ENCODE peak calls at places on chromosomes 11 and 22, in four cellular contexts. O is HCT116, F is body of pancreas, B is GM12865. V is an unnamed sample.

GRCh38 chr11:44094260-44094868 is 1.1 kb upstream of the EXT2 start:
- DNase-seq in O (peak; percentile 57), F (peak; percentile 81), B (peak; percentile 86), V (peak; percentile 88)

GRCh38 chr11:75011872-75012271 is 23.1 kb downstream of the NEU3 start:
- DNase-seq in O (no peak), F (no peak), B (no peak), V (no peak)

GRCh38 chr11:12066799-12067508 is 43.4 kb upstream of the MICAL2 start:
- DNase-seq in F (peak; percentile 31), O (no peak), B (no peak), V (no peak)

GRCh38 chr22:27647540-27647939 is 154.0 kb downstream of the MN1 start:
- DNase-seq in F (no peak), B (no peak), O (no peak), V (no peak)

GRCh38 chr11:132643239-132643638 is 889.1 kb downstream of the OPCML start:
- DNase-seq in F (no peak), B (no peak), O (no peak), V (no peak)

GRCh38 chr11:17256512-17256911 is 20.0 kb upstream of the NUCB2 start:
- DNase-seq in O (no peak), F (no peak), B (no peak), V (no peak)

GRCh38 chr11:8098879-8099278 is 17.9 kb downstream of the TUB start:
- DNase-seq in B (no peak), F (no peak), O (no peak), V (no peak)

GRCh38 chr11:113022267-113022666 is 61.0 kb downstream of the NCAM1 start:
- DNase-seq in B (no peak), O (no peak), F (no peak), V (no peak)

GRCh38 chr11:88059326-88059725 is 115.9 kb downstream of the RAB38 start:
- DNase-seq in B (no peak), F (no peak), O (no peak), V (no peak)

GRCh38 chr11:64638017-64638664 is 47.1 kb downstream of the SLC22A12 start:
- DNase-seq in O (no peak), F (no peak), B (no peak), V (peak; percentile 40)

GRCh38 chr11:85755285-85755684 is 55.7 kb downstream of the SYTL2 start:
- DNase-seq in O (no peak), F (no peak), B (no peak), V (no peak)

GRCh38 chr11:69055598-69056516 is 7.1 kb downstream of the TPCN2 start:
- DNase-seq in O (no peak), F (no peak), B (peak; percentile 95), V (no peak)

GRCh38 chr11:106493751-106494150 is 416.3 kb downstream of the AASDHPPT start:
- DNase-seq in F (no peak), O (no peak), B (no peak), V (no peak)

GRCh38 chr11:76888989-76889388 is 28.3 kb downstream of the ACER3 start:
- DNase-seq in F (no peak), B (no peak), O (no peak), V (no peak)

GRCh38 chr11:121965330-121965729 is 150.7 kb downstream of the BLID start:
- DNase-seq in B (no peak), O (no peak), F (peak; percentile 11), V (no peak)

GRCh38 chr11:94328587-94329080 is 24.3 kb downstream of the IZUMO1R start:
- DNase-seq in B (no peak), F (no peak), O (no peak), V (no peak)

DNA sequence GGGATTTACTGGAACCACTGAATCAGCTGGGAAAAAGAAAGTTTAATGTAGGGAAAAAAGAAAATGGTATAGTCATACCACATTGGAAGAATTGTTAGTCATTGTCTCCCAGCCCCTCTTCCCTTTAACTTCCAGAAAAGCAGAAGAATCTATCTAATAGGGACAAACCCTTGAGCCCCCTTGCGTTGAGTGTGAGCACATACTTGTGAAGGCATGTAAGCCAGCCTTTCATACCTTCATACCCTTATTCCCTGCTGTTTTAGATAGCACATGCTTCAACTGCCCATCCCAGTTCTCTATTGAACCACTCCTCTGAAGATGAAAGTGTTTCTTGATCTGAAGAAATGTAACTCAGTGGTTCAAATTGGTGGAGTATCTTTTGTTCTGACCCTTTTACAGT is 6.6 kb downstream of the TREH start:
- DNase-seq in B (no peak), O (no peak), F (no peak), V (no peak)
- TF ChIP-seq CTCF in B (no peak), O (no peak), F (no peak), V (peak; percentile 37)

DNA sequence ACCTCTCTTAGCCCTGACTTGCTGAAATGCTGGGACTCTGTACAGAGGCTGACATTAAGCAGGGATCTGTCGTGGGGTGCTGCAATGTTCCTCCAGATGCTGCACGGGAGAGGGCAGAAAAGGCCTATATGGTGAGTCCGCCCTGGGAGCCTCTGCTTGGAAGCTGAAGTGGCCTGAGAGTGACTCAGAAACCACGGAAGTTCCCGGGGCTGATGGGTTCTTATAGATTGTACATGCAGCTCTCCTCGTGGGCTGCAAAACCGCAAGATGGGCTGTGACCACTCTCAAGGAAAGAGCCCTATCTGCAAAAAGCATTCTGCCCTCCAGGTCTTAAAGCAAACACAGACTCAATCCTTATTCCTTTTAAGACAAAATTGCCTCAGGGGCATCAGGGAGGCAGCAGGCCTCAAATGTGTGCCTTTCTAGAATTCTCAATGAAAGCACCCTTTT is 5.8 kb upstream of the SLC43A3 start:
- DNase-seq in F (no peak), B (peak; percentile 40), O (no peak), V (no peak)
- TF ChIP-seq CTCF in F (no peak), B (no peak), O (no peak), V (no peak)

DNA sequence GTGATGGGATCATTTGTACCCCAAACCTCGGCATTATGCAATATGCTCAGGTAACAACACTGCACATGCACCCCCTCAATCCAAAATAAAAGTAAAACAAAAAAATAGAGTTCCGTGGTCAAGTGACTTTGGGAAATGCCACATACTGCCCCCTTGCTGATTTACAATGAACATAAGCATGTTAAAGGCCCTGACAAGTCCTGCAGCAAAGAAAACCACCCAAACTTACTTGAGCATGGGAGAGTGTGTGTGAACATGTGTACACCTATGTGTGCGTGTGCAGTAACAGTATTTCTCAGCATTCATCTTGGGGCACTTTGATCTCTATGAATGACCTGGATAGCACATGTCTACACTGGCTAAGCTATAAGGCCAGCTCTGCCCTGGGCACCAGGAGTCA is 15.8 kb upstream of the IGSF22 start:
- DNase-seq in O (no peak), F (no peak), B (no peak), V (no peak)
- TF ChIP-seq CTCF in O (no peak), F (no peak), B (no peak), V (no peak)

GRCh38 chr11:65858354-65859133 is 564 bp upstream of the CFL1 start:
- DNase-seq in O (no peak), F (no peak), B (no peak), V (no peak)

GRCh38 chr11:65859812-65860277 is 388 bp upstream of the MUS81 start:
- DNase-seq in B (no peak), F (no peak), O (no peak), V (no peak)

GRCh38 chr11:65857500-65858353 is at the start of gene CFL1:
- DNase-seq in B (peak; percentile 99), F (peak; percentile 99), O (peak; percentile 92), V (peak; percentile 96)

GRCh38 chr11:65860278-65861164 is at the start of gene MUS81:
- DNase-seq in B (peak; percentile 99), O (peak; percentile 99), F (peak; percentile 97), V (peak; percentile 98)

DNA sequence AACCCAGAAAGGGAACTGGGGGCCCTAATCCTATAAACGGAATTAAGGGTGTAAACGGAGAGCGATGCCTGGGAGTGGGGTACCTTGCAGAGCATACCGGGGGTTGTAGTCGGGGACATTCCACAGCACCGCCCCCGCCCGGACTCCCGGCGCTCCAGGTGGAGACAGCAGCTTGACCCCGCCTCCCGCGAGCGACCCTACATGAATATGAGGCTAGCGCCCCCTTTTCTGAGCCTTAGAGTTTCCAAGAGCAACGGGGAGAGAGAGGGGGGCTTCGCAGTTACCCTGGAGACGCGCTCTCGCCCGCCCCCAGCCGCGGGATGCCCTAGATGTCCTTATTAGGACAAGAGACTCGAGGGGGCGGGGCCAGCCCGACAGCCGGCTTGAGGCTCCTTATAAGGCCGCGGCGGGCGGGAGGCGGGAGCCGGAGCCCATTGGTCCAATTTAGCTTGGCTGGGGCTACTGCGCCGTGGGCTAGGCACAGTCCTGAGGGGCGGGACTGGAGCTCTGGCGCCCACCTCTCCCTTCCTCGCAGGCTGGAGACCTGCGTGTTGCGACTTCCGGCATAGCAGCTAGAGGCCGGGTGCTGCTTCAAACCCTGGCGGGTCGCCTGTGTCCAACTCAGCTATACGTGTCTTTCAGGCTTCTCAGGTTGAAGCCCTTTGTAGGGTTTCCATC is 960 bp upstream of the MUS81 start:
- DNase-seq in O (peak; percentile 95), F (peak; percentile 98), B (peak; percentile 100), V (peak; percentile 96)
- TF ChIP-seq CTCF in O (no peak), F (no peak), B (no peak), V (peak; percentile 34)

DNA sequence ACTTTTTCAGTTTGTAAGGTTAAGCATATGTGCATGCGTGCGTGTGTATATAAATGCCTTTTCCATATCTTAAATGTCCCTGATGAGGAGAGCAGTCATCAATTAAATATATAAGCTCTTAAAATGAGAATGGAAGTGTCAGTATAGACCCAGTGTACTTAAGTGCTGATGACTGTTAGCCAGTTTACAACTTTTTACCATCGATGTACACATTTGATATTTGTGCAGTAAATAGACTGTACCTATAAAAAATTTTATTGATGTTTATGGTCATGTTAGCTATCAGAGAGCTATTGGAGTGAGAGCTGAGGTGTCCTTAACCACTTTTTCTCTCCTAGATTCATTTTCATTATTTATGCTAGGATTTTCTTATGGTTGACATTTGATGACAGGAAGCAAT is 45.4 kb downstream of the TRAF6 start:
- DNase-seq in B (no peak), O (no peak), F (no peak), V (no peak)
- TF ChIP-seq CTCF in B (no peak), O (no peak), F (no peak), V (no peak)

GRCh38 chr11:6469599-6469998 is 4.1 kb downstream of the TRIM3 start:
- DNase-seq in B (no peak), O (no peak), F (no peak), V (no peak)
- TF ChIP-seq CTCF in B (no peak), O (no peak), F (no peak), V (no peak)

DNA sequence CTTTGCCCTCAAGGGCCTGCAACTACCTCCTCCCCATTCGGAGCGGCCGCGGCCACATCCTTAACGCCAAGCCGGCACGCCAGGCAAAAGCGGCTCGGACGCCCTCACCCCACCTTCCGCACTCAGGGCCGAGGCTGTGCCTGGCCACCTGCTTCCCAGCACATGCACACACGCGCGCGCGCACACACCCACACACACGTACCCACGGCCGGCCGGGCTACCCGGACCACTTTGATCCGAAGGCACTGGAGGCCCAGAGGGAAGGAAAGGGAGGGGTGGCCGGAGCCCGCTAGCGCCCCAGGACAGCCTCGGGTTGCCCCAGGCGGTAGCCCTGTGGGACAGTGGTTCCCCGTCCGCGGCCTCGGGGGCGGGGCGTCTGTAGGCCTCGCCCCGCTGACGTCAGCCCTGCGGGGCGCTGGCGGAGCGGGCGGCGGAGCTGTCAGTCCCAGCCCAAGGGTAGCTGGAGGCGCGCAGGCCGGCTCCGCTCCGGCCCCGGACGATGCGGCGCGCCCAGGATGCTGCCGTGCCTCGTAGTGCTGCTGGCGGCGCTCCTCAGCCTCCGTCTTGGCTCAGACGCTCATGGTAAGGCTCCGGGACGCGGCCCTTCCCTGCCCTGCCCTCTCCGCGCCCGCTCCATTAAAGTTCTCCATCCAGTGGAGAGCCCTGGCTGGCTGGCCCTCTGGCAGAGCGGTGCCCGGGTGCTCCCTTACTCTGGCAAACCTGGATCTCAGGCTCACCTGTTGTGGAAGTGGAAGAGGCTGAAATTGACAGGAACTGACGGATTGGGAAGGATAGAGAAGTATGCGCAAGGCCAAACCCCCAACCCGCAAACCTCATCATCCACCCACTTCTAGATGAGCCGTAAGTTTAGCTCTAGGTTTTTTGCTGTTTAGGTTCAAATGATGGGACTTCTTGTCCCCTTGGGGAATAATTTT is at the start of gene IL10RA:
- DNase-seq in O (peak; percentile 39), B (peak; percentile 94), F (peak; percentile 78), V (peak; percentile 70)
- TF ChIP-seq CTCF in O (no peak), B (no peak), F (no peak), V (no peak)

V was measured in neural crest cell.